ENCODE peak calls at places on chromosome 22, in six cellular contexts. W, I, G, M, X and E are unnamed samples.

GRCh38 chr22:35376728-35377472 is 4.0 kb upstream of the HMOX1 start:
- DNase-seq in W (peak), I (peak), G (peak), M (no peak), X (peak), E (peak)

GRCh38 chr22:19884161-19884953 is 29.7 kb upstream of the GNB1L start:
- DNase-seq in W (no peak), I (no peak), G (peak), M (no peak), X (no peak), E (no peak)

GRCh38 chr22:44491666-44492405 is 6.2 kb downstream of the RTL6 start:
- DNase-seq in W (no peak), I (no peak), G (no peak), M (no peak), X (no peak), E (no peak)

GRCh38 chr22:42281706-42282251 is 11.3 kb upstream of the TCF20 start:
- DNase-seq in W (no peak), I (no peak), G (no peak), M (no peak), X (no peak), E (no peak)

GRCh38 chr22:47038206-47038835 is 275.9 kb downstream of the TBC1D22A start:
- DNase-seq in W (no peak), I (no peak), G (no peak), M (no peak), X (no peak), E (no peak)

GRCh38 chr22:37735054-37735453 is 38.2 kb downstream of the TRIOBP start:
- DNase-seq in W (no peak), I (no peak), G (no peak), M (no peak), X (no peak), E (no peak)

GRCh38 chr22:48702573-48703264 is 1125.0 kb downstream of the BRD1 start:
- DNase-seq in W (peak), I (peak), G (no peak), M (no peak), X (no peak), E (no peak)

GRCh38 chr22:37557321-37558001 is 2.8 kb upstream of the CDC42EP1 start:
- DNase-seq in W (peak), I (no peak), G (no peak), M (no peak), X (no peak), E (no peak)

GRCh38 chr22:31230871-31231621 is 18.9 kb downstream of the LIMK2 start:
- DNase-seq in W (peak), I (no peak), G (peak), M (peak), X (peak), E (peak)

GRCh38 chr22:45469573-45470383 is 32.9 kb upstream of the FBLN1 start:
- DNase-seq in W (no peak), I (no peak), G (peak), M (no peak), X (no peak), E (peak)

GRCh38 chr22:26891431-26891830 is 234.0 kb downstream of the MIAT start:
- DNase-seq in W (no peak), I (no peak), G (no peak), M (no peak), X (no peak), E (no peak)

GRCh38 chr22:37957232-37957631 is 3.7 kb downstream of the POLR2F start:
- DNase-seq in W (no peak), I (no peak), G (no peak), M (no peak), X (no peak), E (no peak)

GRCh38 chr22:43882122-43882767 is 9.6 kb downstream of the PNPLA5 start:
- DNase-seq in W (no peak), I (no peak), G (no peak), M (no peak), X (no peak), E (no peak)

GRCh38 chr22:30841264-30841663 is 127.3 kb downstream of the MORC2 start:
- DNase-seq in W (no peak), I (no peak), G (no peak), M (no peak), X (peak), E (peak)

GRCh38 chr22:41862530-41863266 is 29.8 kb downstream of the SREBF2 start:
- DNase-seq in W (no peak), I (no peak), G (peak), M (no peak), X (no peak), E (no peak)

GRCh38 chr22:48393041-48393370 is 1434.7 kb downstream of the BRD1 start:
- DNase-seq in W (no peak), I (no peak), G (no peak), M (no peak), X (no peak), E (no peak)

GRCh38 chr22:41963453-41964105 is 5.7 kb upstream of the SEPTIN3 start:
- DNase-seq in W (no peak), I (peak), G (peak), M (no peak), X (peak), E (peak)

GRCh38 chr22:46653596-46653995 is 33.4 kb downstream of the GRAMD4 start:
- DNase-seq in W (no peak), I (no peak), G (no peak), M (no peak), X (no peak), E (no peak)

GRCh38 chr22:39470462-39471335 is 13.9 kb downstream of the MGAT3 start:
- DNase-seq in W (no peak), I (no peak), G (no peak), M (no peak), X (no peak), E (no peak)

GRCh38 chr22:37317698-37318210 is 35.4 kb downstream of the CYTH4 start:
- DNase-seq in W (no peak), I (no peak), G (no peak), M (no peak), X (no peak), E (no peak)

GRCh38 chr22:42933783-42934144 is 76.7 kb upstream of the ARFGAP3 start:
- DNase-seq in W (peak), I (no peak), G (peak), M (no peak), X (peak), E (peak)

GRCh38 chr22:42376721-42377177 is 55.5 kb downstream of the NFAM1 start:
- DNase-seq in W (peak), I (no peak), G (peak), M (no peak), X (peak), E (peak)

GRCh38 chr22:47213571-47214230 is 451.3 kb downstream of the TBC1D22A start:
- DNase-seq in W (no peak), I (no peak), G (peak), M (no peak), X (peak), E (no peak)

GRCh38 chr22:49883294-49883640 is 29.6 kb downstream of the ZBED4 start:
- DNase-seq in W (no peak), I (no peak), G (peak), M (no peak), X (peak), E (no peak)

GRCh38 chr22:30115705-30116104 is 35.4 kb downstream of the HORMAD2 start:
- DNase-seq in W (no peak), I (no peak), G (no peak), M (no peak), X (no peak), E (no peak)

GRCh38 chr22:36734171-36735058 is 30.9 kb upstream of the CACNG2 start:
- DNase-seq in W (peak), I (no peak), G (peak), M (no peak), X (peak), E (peak)

GRCh38 chr22:29470159-29470855 is 9.7 kb upstream of the NEFH start:
- DNase-seq in W (peak), I (no peak), G (peak), M (peak), X (peak), E (peak)

GRCh38 chr22:40791241-40791640 is 27.9 kb downstream of the SLC25A17 start:
- DNase-seq in W (no peak), I (no peak), G (peak), M (no peak), X (peak), E (peak)

GRCh38 chr22:32571764-32572163 is 97.2 kb downstream of the FBXO7 start:
- DNase-seq in W (no peak), I (no peak), G (no peak), M (no peak), X (no peak), E (no peak)

GRCh38 chr22:38930512-38930911 is 26.9 kb upstream of the APOBEC3A start:
- DNase-seq in W (no peak), I (no peak), G (no peak), M (no peak), X (no peak), E (no peak)